ENCODE peak calls at places on chromosome 2, in five cellular contexts. K is HepG2, V is A549, R is endothelial cell of umbilical vein, O is NB4. X is an unnamed sample.

GRCh38 chr2:11647834-11648600 is 22.0 kb downstream of the NTSR2 start:
- DNase-seq in O (no peak), V (no peak), R (peak; percentile 39), K (no peak), X (no peak)

GRCh38 chr2:5560981-5561380 is 131.2 kb upstream of the SOX11 start:
- DNase-seq in V (no peak), R (no peak), O (no peak), K (no peak), X (no peak)

GRCh38 chr2:127162261-127163089 is 55.5 kb upstream of the BIN1 start:
- DNase-seq in R (no peak), O (no peak), V (no peak), K (no peak), X (no peak)

GRCh38 chr2:233053928-233054774 is 6.0 kb upstream of the INPP5D start:
- DNase-seq in R (peak; percentile 34), O (peak; percentile 70), V (peak; percentile 59), K (peak; percentile 43), X (peak; percentile 88)

GRCh38 chr2:216740557-216741222 is 45.3 kb upstream of the IGFBP5 start:
- DNase-seq in K (peak; percentile 47), O (no peak), R (no peak), V (no peak), X (no peak)

GRCh38 chr2:118167026-118167425 is 78.8 kb downstream of the INSIG2 start:
- DNase-seq in O (no peak), V (no peak), K (no peak), R (no peak), X (no peak)

GRCh38 chr2:119260636-119261497 is 37.2 kb downstream of the STEAP3 start:
- DNase-seq in V (no peak), K (no peak), O (no peak), R (no peak), X (no peak)

GRCh38 chr2:98757904-98758421 is 27.0 kb upstream of the MGAT4A start:
- DNase-seq in K (no peak), V (peak; percentile 70), R (peak; percentile 98), O (peak; percentile 98), X (no peak)

GRCh38 chr2:141384676-141385075 is 746.1 kb downstream of the LRP1B start:
- DNase-seq in K (no peak), O (no peak), R (no peak), V (peak; percentile 37), X (no peak)

GRCh38 chr2:157444643-157445040 is 753 bp upstream of the CYTIP start:
- DNase-seq in O (no peak), K (no peak), V (no peak), R (no peak), X (no peak)

GRCh38 chr2:28477087-28477486 is 18.8 kb upstream of the PLB1 start:
- DNase-seq in V (no peak), O (no peak), K (no peak), R (no peak), X (no peak)

GRCh38 chr2:37326285-37326684 is 1.7 kb upstream of the PRKD3 start:
- DNase-seq in O (peak; percentile 39), R (peak; percentile 57), V (peak; percentile 61), K (no peak), X (no peak)

GRCh38 chr2:34188464-34188863 is 589.4 kb upstream of the FAM98A start:
- DNase-seq in K (no peak), O (no peak), R (no peak), V (no peak), X (no peak)

GRCh38 chr2:179574061-179574519 is 287.3 kb downstream of the ZNF385B start:
- DNase-seq in V (no peak), R (peak; percentile 51), K (peak; percentile 88), O (no peak), X (no peak)

GRCh38 chr2:58708565-58708964 is 467.4 kb upstream of the FANCL start:
- DNase-seq in O (no peak), V (no peak), K (no peak), R (no peak), X (no peak)

GRCh38 chr2:124088621-124089020 is 63.5 kb downstream of the CNTNAP5 start:
- DNase-seq in R (no peak), K (no peak), V (no peak), O (no peak), X (no peak)

GRCh38 chr2:159516241-159516758 is 100.0 kb downstream of the BAZ2B start:
- DNase-seq in K (peak; percentile 35), O (peak; percentile 48), R (peak; percentile 77), V (peak; percentile 67), X (no peak)

GRCh38 chr2:125516496-125517109 is 1139.4 kb upstream of the GYPC start:
- DNase-seq in V (peak; percentile 9), K (peak; percentile 10), R (no peak), O (peak; percentile 58), X (peak; percentile 40)

GRCh38 chr2:11213090-11213638 is 57.9 kb downstream of the SLC66A3 start:
- DNase-seq in R (no peak), V (no peak), O (no peak), K (no peak), X (no peak)

GRCh38 chr2:209451209-209451822 is 27.5 kb downstream of the MAP2 start:
- DNase-seq in O (no peak), R (no peak), K (no peak), V (no peak), X (peak; percentile 17)

GRCh38 chr2:238771193-238771592 is 76.7 kb upstream of the TWIST2 start:
- DNase-seq in V (peak; percentile 25), O (no peak), R (no peak), K (peak; percentile 59), X (no peak)

GRCh38 chr2:171958475-171958874 is 36.2 kb downstream of the HAT1 start:
- DNase-seq in V (no peak), O (peak; percentile 82), K (no peak), R (no peak), X (no peak)

GRCh38 chr2:188870289-188870688 is 103.9 kb upstream of the COL3A1 start:
- DNase-seq in K (no peak), V (no peak), O (peak; percentile 4), R (no peak), X (no peak)
- TF ChIP-seq MAX in K (no peak), V (no peak), O (no peak), R (no peak), X (no peak)

GRCh38 chr2:46325178-46325928 is 28.1 kb downstream of the EPAS1 start:
- DNase-seq in V (no peak), R (peak; percentile 81), O (no peak), K (no peak), X (no peak)
- TF ChIP-seq MAX in V (no peak), R (no peak), O (no peak), K (no peak), X (no peak)

DNA sequence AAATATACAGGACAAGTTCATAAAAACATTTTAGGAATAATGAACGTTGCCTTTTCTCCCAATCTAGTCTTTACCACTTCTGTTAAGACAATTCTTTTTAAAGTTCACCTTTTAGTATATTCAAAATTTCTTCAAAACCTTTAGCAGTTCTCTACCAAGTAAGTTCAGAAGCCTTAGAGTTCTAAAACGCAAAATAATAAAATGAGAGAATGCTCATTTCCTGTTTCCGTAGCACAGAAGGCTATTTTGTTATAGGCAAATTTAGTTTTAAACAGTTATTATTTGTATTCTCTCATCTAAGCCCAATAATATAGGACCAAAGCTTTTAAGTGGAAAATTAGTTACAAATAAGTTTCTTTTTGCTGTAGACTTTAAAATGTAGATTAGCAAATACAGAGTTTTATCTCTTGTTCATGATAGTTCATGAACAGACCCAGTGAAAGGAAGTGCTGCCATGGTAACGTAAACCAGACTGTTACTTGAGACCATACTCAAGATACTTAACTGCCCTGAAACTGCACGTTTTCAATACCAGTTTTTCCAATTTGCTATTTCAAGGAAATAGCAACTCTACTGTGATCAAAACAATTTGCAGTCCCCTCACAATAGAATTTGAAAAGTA is 173.1 kb upstream of the STON1 start:
- DNase-seq in O (peak; percentile 73), K (no peak), R (peak; percentile 84), V (no peak), X (no peak)
- TF ChIP-seq MAX in O (no peak), K (no peak), R (no peak), V (no peak), X (no peak)

DNA sequence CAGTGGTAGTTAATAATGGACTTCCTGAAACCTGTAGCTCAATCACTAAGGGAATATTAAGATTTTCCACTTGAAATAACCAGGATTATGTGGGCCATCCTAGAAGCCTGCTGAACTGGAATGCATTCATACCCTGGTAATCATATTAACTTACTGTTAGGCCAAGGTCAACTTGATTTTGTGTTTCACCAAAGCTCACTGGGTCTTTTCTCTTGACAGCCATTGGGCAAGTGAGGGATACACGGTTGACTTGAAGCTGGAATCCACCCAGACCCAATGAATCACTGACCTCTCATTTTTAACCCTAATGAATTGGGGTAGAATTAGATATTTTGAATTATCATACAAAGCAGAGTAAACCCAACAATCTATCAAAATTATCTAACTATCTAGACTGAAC is 167.4 kb downstream of the AFF3 start:
- DNase-seq in K (no peak), O (no peak), R (no peak), V (no peak), X (no peak)
- TF ChIP-seq MAX in K (no peak), O (no peak), R (no peak), V (no peak), X (no peak)

GRCh38 chr2:1594281-1595171 is 149.8 kb downstream of the PXDN start:
- DNase-seq in O (no peak), V (no peak), K (no peak), R (no peak), X (no peak)

GRCh38 chr2:1595274-1595673 is 149.0 kb downstream of the PXDN start:
- DNase-seq in K (no peak), V (no peak), R (no peak), O (no peak), X (no peak)

GRCh38 chr2:1591461-1591770 is 152.9 kb downstream of the PXDN start:
- DNase-seq in V (no peak), O (no peak), K (no peak), R (no peak), X (no peak)

GRCh38 chr2:1591978-1592907 is 152.1 kb downstream of the PXDN start:
- DNase-seq in K (no peak), V (peak; percentile 56), R (peak; percentile 79), O (peak; percentile 25), X (peak; percentile 80)

GRCh38 chr2:1593371-1594205 is 150.7 kb downstream of the PXDN start:
- DNase-seq in V (peak; percentile 15), R (no peak), O (no peak), K (no peak), X (no peak)
- TF ChIP-seq MAX in V (no peak), R (no peak), O (no peak), K (no peak), X (no peak)

GRCh38 chr2:217887841-217888665 is 114.7 kb downstream of the TNS1 start:
- DNase-seq in O (no peak), V (no peak), K (no peak), R (peak; percentile 79), X (no peak)
- TF ChIP-seq MAX in O (no peak), V (no peak), K (no peak), R (no peak), X (no peak)

X was measured in WTC11.